ENCODE peak calls at places on chromosomes 1 and 21, in ten cellular contexts. D, Y, Q, O, A, B, M, W, U and K are unnamed samples.

GRCh38 chr1:208223136-208223535 is 21.0 kb downstream of the PLXNA2 start:
- DNase-seq in D (no peak), Y (peak; percentile 51), Q (no peak), O (no peak), A (no peak), B (no peak), M (no peak), W (no peak), U (no peak), K (no peak)

GRCh38 chr1:19390901-19391595 is 78.9 kb downstream of the SLC66A1 start:
- DNase-seq in D (peak; percentile 62), Y (peak; percentile 80), Q (peak; percentile 73), O (no peak), A (peak; percentile 73), B (no peak), M (peak; percentile 85), W (no peak), U (peak; percentile 41), K (peak; percentile 63)

GRCh38 chr1:43454270-43455011 is 710 bp upstream of the HYI start:
- DNase-seq in D (peak; percentile 79), Y (peak; percentile 81), Q (peak; percentile 80), O (peak; percentile 89), A (peak; percentile 76), B (peak; percentile 77), M (peak; percentile 87), W (peak; percentile 86), U (peak; percentile 88), K (peak; percentile 93)

GRCh38 chr1:56434025-56434424 is 145.3 kb downstream of the PLPP3 start:
- DNase-seq in D (no peak), Y (peak; percentile 65), Q (no peak), O (no peak), A (no peak), B (no peak), M (no peak), W (no peak), U (no peak), K (no peak)

GRCh38 chr1:27726173-27726793 is 522 bp downstream of the FAM76A start:
- DNase-seq in D (peak; percentile 42), Y (peak; percentile 20), Q (peak; percentile 52), O (peak; percentile 85), A (peak; percentile 45), B (peak; percentile 50), M (peak; percentile 23), W (peak; percentile 85), U (peak; percentile 59), K (peak; percentile 56)

GRCh38 chr1:206953626-206954025 is 7.4 kb upstream of the PIGR start:
- DNase-seq in D (no peak), Y (no peak), Q (no peak), O (no peak), A (no peak), B (no peak), M (no peak), W (no peak), U (no peak), K (no peak)

GRCh38 chr1:110385369-110385768 is 5.5 kb downstream of the SLC16A4 start:
- DNase-seq in D (no peak), Y (no peak), Q (no peak), O (no peak), A (no peak), B (no peak), M (no peak), W (no peak), U (no peak), K (no peak)

GRCh38 chr1:147794570-147794969 is 34.2 kb upstream of the GJA5 start:
- DNase-seq in D (no peak), Y (no peak), Q (peak; percentile 28), O (no peak), A (no peak), B (no peak), M (no peak), W (no peak), U (no peak), K (no peak)

GRCh38 chr1:74341702-74342339 is 106.6 kb downstream of the TNNI3K start:
- DNase-seq in D (no peak), Y (no peak), Q (peak; percentile 8), O (no peak), A (no peak), B (no peak), M (no peak), W (no peak), U (no peak), K (no peak)

GRCh38 chr1:115732307-115732706 is 36.2 kb downstream of the CASQ2 start:
- DNase-seq in D (no peak), Y (no peak), Q (no peak), O (no peak), A (no peak), B (no peak), M (no peak), W (no peak), U (no peak), K (no peak)

GRCh38 chr21:44518684-44519083 is 21.3 kb downstream of the KRTAP10-1 start:
- DNase-seq in D (no peak), Y (no peak), Q (no peak), O (no peak), A (no peak), B (no peak), M (no peak), W (peak; percentile 51), U (no peak), K (no peak)

GRCh38 chr21:16193758-16194606 is 464.2 kb downstream of the USP25 start:
- DNase-seq in D (no peak), Y (peak; percentile 79), Q (peak; percentile 71), O (peak; percentile 76), A (peak; percentile 77), B (no peak), M (peak; percentile 87), W (peak; percentile 73), U (no peak), K (peak; percentile 28)

GRCh38 chr1:8987881-8988617 is 38.2 kb downstream of the SLC2A7 start:
- DNase-seq in D (peak; percentile 51), Y (peak; percentile 32), Q (peak; percentile 31), O (no peak), A (peak; percentile 31), B (peak; percentile 44), M (peak; percentile 42), W (peak; percentile 74), U (peak; percentile 55), K (peak; percentile 54)

GRCh38 chr1:97630968-97631367 is 289.9 kb downstream of the DPYD start:
- DNase-seq in D (no peak), Y (no peak), Q (peak; percentile 32), O (no peak), A (peak; percentile 14), B (no peak), M (no peak), W (no peak), U (no peak), K (no peak)

GRCh38 chr1:224565186-224565585 is 50.9 kb upstream of the CNIH3 start:
- DNase-seq in D (no peak), Y (peak; percentile 92), Q (no peak), O (no peak), A (no peak), B (peak; percentile 90), M (peak; percentile 92), W (no peak), U (no peak), K (no peak)

GRCh38 chr1:115660151-115660550 is 18.4 kb downstream of the VANGL1 start:
- DNase-seq in D (no peak), Y (no peak), Q (no peak), O (no peak), A (no peak), B (no peak), M (no peak), W (no peak), U (no peak), K (no peak)

GRCh38 chr1:212142883-212143530 is 107.5 kb downstream of the DTL start:
- DNase-seq in D (no peak), Y (no peak), Q (no peak), O (no peak), A (no peak), B (no peak), M (no peak), W (no peak), U (no peak), K (no peak)

GRCh38 chr1:37001697-37002096 is 32.6 kb downstream of the GRIK3 start:
- DNase-seq in D (no peak), Y (no peak), Q (no peak), O (no peak), A (no peak), B (no peak), M (no peak), W (no peak), U (no peak), K (no peak)
- TF ChIP-seq CTCF in D (no peak), Y (no peak), Q (no peak), O (no peak), A (no peak), B (no peak), M (no peak), W (no peak), U (no peak), K (no peak)

GRCh38 chr1:1510912-1511532 is 940 bp upstream of the ATAD3A start:
- DNase-seq in D (no peak), Y (peak; percentile 2), Q (no peak), O (no peak), A (no peak), B (peak; percentile 11), M (no peak), W (no peak), U (no peak), K (peak; percentile 48)
- H3K27ac ChIP-seq in D (peak overlapping the region; percentile 79), Y (peak overlapping the region; percentile 96), Q (peak overlapping the region; percentile 85), O (peak overlapping the region; percentile 91), A (peak overlapping the region; percentile 82), B (peak overlapping the region; percentile 76), M (peak overlapping the region; percentile 99), W (peak overlapping the region; percentile 94), U (peak overlapping the region; percentile 86), K (peak overlapping the region; percentile 88)

GRCh38 chr1:34884961-34885360 is 25.4 kb upstream of the SMIM12 start:
- DNase-seq in D (no peak), Y (no peak), Q (no peak), O (peak; percentile 54), A (no peak), B (no peak), M (no peak), W (no peak), U (no peak), K (no peak)
- TF ChIP-seq CTCF in D (no peak), Y (no peak), Q (no peak), O (no peak), A (no peak), B (no peak), M (no peak), W (no peak), U (peak; percentile 12), K (no peak)

GRCh38 chr1:151346082-151346768 is 827 bp downstream of the RFX5 start:
- DNase-seq in D (no peak), Y (no peak), Q (no peak), O (no peak), A (no peak), B (no peak), M (no peak), W (no peak), U (no peak), K (no peak)
- H3K27ac ChIP-seq in D (peak overlapping the region; percentile 90), Y (peak overlapping the region; percentile 66), Q (peak overlapping the region; percentile 91), O (peak overlapping the region; percentile 85), A (peak overlapping the region; percentile 89), B (peak overlapping the region; percentile 83), M (peak overlapping the region; percentile 83), W (peak overlapping the region; percentile 93), U (peak overlapping the region; percentile 83), K (peak overlapping the region; percentile 89)

GRCh38 chr1:150619576-150620509 is 9.6 kb downstream of the ENSA start:
- DNase-seq in D (no peak), Y (peak; percentile 80), Q (peak; percentile 50), O (no peak), A (no peak), B (peak; percentile 30), M (peak; percentile 81), W (no peak), U (peak; percentile 54), K (no peak)
- TF ChIP-seq CTCF in D (peak; percentile 50), Y (peak; percentile 46), Q (peak; percentile 17), O (no peak), A (no peak), B (no peak), M (peak; percentile 49), W (peak; percentile 44), U (peak; percentile 53), K (no peak)